ENCODE peak calls at places on chromosomes 12 and 14, in five cellular contexts. Q, A, E, D and Z are unnamed samples.

GRCh38 chr12:7498832-7499231 is 4.7 kb downstream of the CD163 start:
- DNase-seq in D (no peak), E (no peak), Q (no peak), A (no peak), Z (no peak)

GRCh38 chr12:24595652-24596235 is 353.2 kb downstream of the BCAT1 start:
- DNase-seq in D (peak), E (no peak), Q (peak), A (no peak), Z (no peak)

GRCh38 chr14:78254911-78255431 is 84.8 kb downstream of the NRXN3 start:
- DNase-seq in D (peak), Q (no peak), A (peak), E (peak), Z (no peak)

GRCh38 chr12:79555006-79555925 is 135.5 kb downstream of the PAWR start:
- DNase-seq in A (no peak), E (no peak), D (peak), Q (peak), Z (no peak)

GRCh38 chr14:54776361-54777001 is 126.1 kb downstream of the GCH1 start:
- DNase-seq in E (no peak), A (no peak), Q (no peak), D (no peak), Z (peak)

GRCh38 chr12:109560867-109561710 is 12.2 kb downstream of the MMAB start:
- DNase-seq in E (no peak), A (no peak), Q (no peak), D (no peak), Z (no peak)

GRCh38 chr14:68702105-68702504 is 90.8 kb downstream of the ZFP36L1 start:
- DNase-seq in D (no peak), Q (no peak), A (no peak), E (no peak), Z (no peak)

GRCh38 chr14:79204591-79204990 is 1006.7 kb downstream of the DIO2 start:
- DNase-seq in Q (no peak), A (no peak), E (no peak), D (no peak), Z (no peak)

GRCh38 chr12:93894391-93895095 is 217.4 kb downstream of the CRADD start:
- DNase-seq in Q (no peak), E (peak), D (no peak), A (no peak), Z (peak)

GRCh38 chr12:112087055-112087850 is 21.3 kb downstream of the NAA25 start:
- DNase-seq in Q (peak), D (no peak), A (no peak), E (no peak), Z (no peak)
- TF ChIP-seq CTCF in Q (peak), D (no peak), A (no peak), E (no peak), Z (no peak)

DNA sequence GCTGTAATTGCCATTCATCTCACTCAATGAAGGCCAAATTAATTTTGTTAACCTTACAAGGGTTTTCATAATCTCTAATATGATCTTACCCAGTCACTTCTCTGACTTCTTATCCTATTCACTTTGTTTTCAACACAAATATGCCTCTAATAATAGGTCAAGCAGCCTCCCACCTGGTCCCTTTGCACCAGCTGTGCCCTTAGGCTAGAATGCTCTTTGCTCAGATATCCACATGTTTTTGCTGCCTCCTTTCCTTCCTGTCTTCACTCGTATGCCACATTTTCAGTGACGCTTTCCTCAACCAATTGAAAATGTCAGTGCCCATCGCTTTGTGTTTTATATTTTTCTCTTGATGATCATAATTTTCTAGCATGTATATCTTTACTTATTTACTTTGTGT is 106.4 kb upstream of the SYT10 start:
- DNase-seq in D (no peak), Q (no peak), A (no peak), E (no peak), Z (no peak)
- TF ChIP-seq CTCF in D (no peak), Q (no peak), A (no peak), E (no peak), Z (no peak)

GRCh38 chr12:17197971-17198370 is 592.0 kb upstream of the LMO3 start:
- DNase-seq in A (no peak), Q (no peak), E (no peak), D (no peak), Z (no peak)
- TF ChIP-seq CTCF in A (no peak), Q (no peak), E (no peak), D (no peak), Z (no peak)

GRCh38 chr12:108097160-108097911 is 31.8 kb upstream of the WSCD2 start:
- DNase-seq in D (no peak), A (no peak), E (no peak), Q (no peak), Z (no peak)

GRCh38 chr12:108101605-108102175 is 27.4 kb upstream of the WSCD2 start:
- DNase-seq in Q (no peak), D (no peak), E (no peak), A (no peak), Z (no peak)

GRCh38 chr12:108099778-108100177 is 29.3 kb upstream of the WSCD2 start:
- DNase-seq in E (no peak), D (no peak), Q (no peak), A (no peak), Z (no peak)

GRCh38 chr12:108098374-108098773 is 30.7 kb upstream of the WSCD2 start:
- DNase-seq in D (no peak), A (no peak), E (no peak), Q (no peak), Z (no peak)

DNA sequence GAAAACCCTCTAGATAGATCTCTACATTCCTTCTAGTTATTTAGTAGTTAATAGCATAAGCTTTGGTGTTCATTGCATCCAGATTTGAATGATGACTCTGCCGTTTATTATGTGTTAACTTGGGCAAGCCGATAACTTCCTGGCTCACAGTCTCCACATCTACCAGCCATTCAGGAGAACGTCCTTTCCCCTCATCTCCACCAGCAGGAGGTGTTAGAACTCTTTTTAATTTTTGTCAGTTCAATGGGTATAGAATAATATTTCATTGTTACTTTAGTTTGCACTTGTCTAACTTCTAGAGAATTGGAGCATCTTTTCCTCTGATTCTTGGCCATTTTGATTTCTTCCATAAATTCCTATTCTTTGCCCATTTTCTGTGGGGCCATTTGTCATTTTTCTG is 30.0 kb upstream of the WSCD2 start:
- DNase-seq in A (no peak), E (no peak), Q (peak), D (no peak), Z (no peak)
- TF ChIP-seq CTCF in A (no peak), E (no peak), Q (peak), D (no peak), Z (no peak)

GRCh38 chr12:120962487-120963054 is 15.8 kb upstream of the HNF1A start:
- DNase-seq in Q (no peak), A (peak), E (no peak), D (no peak), Z (no peak)
- TF ChIP-seq CTCF in Q (no peak), A (no peak), E (no peak), D (no peak), Z (no peak)

DNA sequence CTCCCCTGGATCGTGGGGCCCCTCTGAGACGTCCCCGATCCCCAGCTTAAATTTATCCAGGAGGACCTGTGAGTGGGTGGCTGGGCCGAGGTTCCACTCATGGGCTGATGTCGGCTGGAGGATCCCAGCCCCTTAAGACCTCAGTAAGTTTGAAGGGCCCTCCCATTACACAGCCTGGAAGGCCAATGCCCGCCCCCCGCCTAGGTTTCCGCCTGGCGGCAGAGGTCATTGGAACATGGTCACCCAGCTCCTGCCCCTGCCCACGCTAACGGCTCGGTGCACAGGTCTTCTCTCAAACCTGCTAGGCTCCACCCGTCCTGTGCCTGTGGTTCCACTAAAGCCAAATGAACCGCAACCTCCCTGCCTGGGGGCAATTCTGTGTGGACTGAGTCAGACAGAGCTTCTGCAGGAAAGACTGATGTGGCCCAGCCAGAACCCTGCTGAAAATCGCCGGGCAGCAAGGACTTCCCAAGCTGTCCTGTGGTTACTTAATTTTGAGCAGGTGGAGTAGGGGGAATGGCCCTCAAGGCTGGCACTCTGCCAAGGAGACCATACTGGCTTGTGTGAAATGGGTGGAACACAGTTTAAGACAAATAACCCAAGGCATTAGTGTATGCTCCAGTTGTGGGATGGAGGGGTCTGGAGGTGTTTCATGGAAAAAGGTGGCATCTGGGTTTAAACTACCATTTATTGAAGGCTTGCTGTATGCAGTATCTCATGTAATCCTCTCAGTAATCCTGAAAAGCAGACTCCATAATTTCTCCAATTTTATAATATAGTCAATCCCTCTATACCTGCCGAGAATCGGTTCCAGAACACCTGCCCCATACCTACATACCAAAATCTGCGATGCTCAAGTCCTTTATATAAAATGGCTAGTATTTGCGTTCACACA is 903 bp upstream of the NT5DC3 start:
- DNase-seq in Q (peak), D (peak), A (peak), E (peak), Z (peak)
- TF ChIP-seq CTCF in Q (no peak), D (no peak), A (no peak), E (no peak), Z (no peak)

DNA sequence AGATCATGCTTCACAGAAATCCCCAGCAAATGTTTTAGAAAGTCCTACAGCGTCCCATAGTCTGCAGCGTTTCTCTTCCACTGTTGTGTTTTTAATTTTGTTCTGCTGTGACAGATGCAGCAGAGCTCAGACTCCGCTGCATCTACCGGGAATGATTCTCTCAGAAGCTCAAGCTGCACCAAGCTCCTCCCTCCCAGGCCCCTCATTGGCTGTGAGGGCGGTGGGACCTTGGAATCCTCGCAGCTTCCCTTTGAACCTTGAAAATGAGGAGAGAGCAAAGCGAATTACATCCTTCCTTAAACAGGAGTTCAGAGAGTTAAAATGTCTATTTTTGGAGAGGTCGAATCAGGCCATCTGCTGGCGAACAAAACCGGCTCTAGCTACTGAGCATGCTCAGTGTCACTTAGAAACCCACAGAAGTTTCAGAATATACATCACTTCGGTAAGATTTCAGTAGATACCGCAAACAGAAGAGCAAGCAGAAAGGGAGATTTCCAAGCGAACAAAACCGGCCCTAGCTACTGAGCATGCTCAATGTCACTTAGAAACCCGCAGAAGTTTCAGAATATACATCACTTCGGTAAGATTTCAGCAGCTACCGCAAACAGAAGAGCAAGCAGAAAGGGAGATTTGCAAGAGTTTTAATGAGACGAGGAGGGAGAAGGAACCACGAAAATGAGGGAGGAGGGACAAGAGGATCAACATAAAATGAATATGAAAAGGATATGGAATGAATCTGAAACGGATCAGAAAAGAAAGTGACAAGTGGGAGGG is at the start of gene ABCD2:
- DNase-seq in A (peak), E (no peak), D (peak), Q (peak), Z (no peak)
- TF ChIP-seq CTCF in A (peak), E (no peak), D (peak), Q (no peak), Z (no peak)

GRCh38 chr12:98572010-98572409 is 21.5 kb upstream of the SLC25A3 start:
- DNase-seq in Q (peak), E (no peak), A (no peak), D (peak), Z (no peak)
- TF ChIP-seq CTCF in Q (peak), E (no peak), A (peak), D (no peak), Z (no peak)

GRCh38 chr14:65414961-65415589 is 2.5 kb downstream of the FUT8 start:
- DNase-seq in E (no peak), A (peak), Q (peak), D (peak), Z (no peak)
- TF ChIP-seq CTCF in E (no peak), A (peak), Q (peak), D (peak), Z (peak)

GRCh38 chr12:51368640-51369517 is 22.3 kb downstream of the GALNT6 start:
- DNase-seq in E (no peak), D (no peak), Q (peak), A (no peak), Z (peak)

GRCh38 chr12:51370667-51371066 is 20.5 kb downstream of the GALNT6 start:
- DNase-seq in Q (no peak), E (no peak), A (no peak), D (no peak), Z (no peak)

GRCh38 chr12:51372021-51372420 is 19.2 kb downstream of the GALNT6 start:
- DNase-seq in A (no peak), Q (no peak), D (no peak), E (no peak), Z (no peak)

GRCh38 chr12:51371295-51371953 is 19.8 kb downstream of the GALNT6 start:
- DNase-seq in Q (peak), D (peak), E (peak), A (peak), Z (no peak)

GRCh38 chr12:51369581-51369980 is 21.6 kb downstream of the GALNT6 start:
- DNase-seq in D (no peak), A (no peak), Q (no peak), E (no peak), Z (no peak)
- TF ChIP-seq CTCF in D (no peak), A (no peak), Q (no peak), E (no peak), Z (no peak)